ENCODE peak calls at places on chromosomes 7 and 10, in five cellular contexts. I is NB4, N is AG09319, V is B cell, E is GM12865. M is an unnamed sample.

GRCh38 chr10:19412531-19412930 is 363.9 kb downstream of the MALRD1 start:
- DNase-seq in I (peak; percentile 10), N (no peak), V (no peak), E (peak; percentile 0), M (peak; percentile 4)

GRCh38 chr10:52314007-52314821 is at the start of gene DKK1:
- DNase-seq in I (no peak), N (peak; percentile 43), V (no peak), E (peak; percentile 39), M (peak; percentile 49)

GRCh38 chr7:137418841-137419240 is 75.3 kb upstream of the PTN start:
- DNase-seq in I (no peak), N (no peak), V (no peak), E (no peak), M (no peak)

GRCh38 chr10:99551158-99551557 is 18.4 kb downstream of the NKX2-3 start:
- DNase-seq in I (peak; percentile 28), N (peak; percentile 8), V (no peak), E (peak; percentile 37), M (no peak)

GRCh38 chr10:33749809-33750208 is 415.3 kb upstream of the NRP1 start:
- DNase-seq in I (no peak), N (no peak), V (no peak), E (no peak), M (no peak)

GRCh38 chr7:98400538-98401427 is at the start of gene BAIAP2L1:
- DNase-seq in I (peak; percentile 40), N (peak; percentile 34), V (peak; percentile 83), E (peak; percentile 95), M (no peak)

GRCh38 chr10:6917125-6917524 is 337.0 kb upstream of the PRKCQ start:
- DNase-seq in I (peak; percentile 46), N (no peak), V (no peak), E (no peak), M (no peak)

GRCh38 chr10:3090388-3090787 is 23.0 kb downstream of the PFKP start:
- DNase-seq in I (no peak), N (no peak), V (no peak), E (no peak), M (no peak)

GRCh38 chr10:4234661-4235060 is 449.7 kb upstream of the KLF6 start:
- DNase-seq in I (peak; percentile 94), N (no peak), V (no peak), E (peak; percentile 2), M (no peak)
- TF ChIP-seq CTCF in I (peak; percentile 17), N (no peak), V (no peak), E (no peak), M (no peak)

GRCh38 chr10:93138113-93138870 is 64.6 kb downstream of the CYP26A1 start:
- DNase-seq in I (no peak), N (no peak), V (no peak), E (no peak), M (no peak)

GRCh38 chr10:93143286-93143685 is 69.6 kb downstream of the CYP26A1 start:
- DNase-seq in I (no peak), N (no peak), V (no peak), E (no peak), M (no peak)

GRCh38 chr10:93146336-93146735 is 72.6 kb downstream of the CYP26A1 start:
- DNase-seq in I (no peak), N (no peak), V (no peak), E (no peak), M (no peak)

GRCh38 chr10:93139059-93139658 is 65.5 kb downstream of the CYP26A1 start:
- DNase-seq in I (peak; percentile 10), N (no peak), V (no peak), E (no peak), M (no peak)

GRCh38 chr10:93142534-93142933 is 68.8 kb downstream of the CYP26A1 start:
- DNase-seq in I (no peak), N (no peak), V (no peak), E (no peak), M (no peak)
- TF ChIP-seq CTCF in I (peak; percentile 28), N (no peak), V (no peak), E (no peak), M (no peak)

DNA sequence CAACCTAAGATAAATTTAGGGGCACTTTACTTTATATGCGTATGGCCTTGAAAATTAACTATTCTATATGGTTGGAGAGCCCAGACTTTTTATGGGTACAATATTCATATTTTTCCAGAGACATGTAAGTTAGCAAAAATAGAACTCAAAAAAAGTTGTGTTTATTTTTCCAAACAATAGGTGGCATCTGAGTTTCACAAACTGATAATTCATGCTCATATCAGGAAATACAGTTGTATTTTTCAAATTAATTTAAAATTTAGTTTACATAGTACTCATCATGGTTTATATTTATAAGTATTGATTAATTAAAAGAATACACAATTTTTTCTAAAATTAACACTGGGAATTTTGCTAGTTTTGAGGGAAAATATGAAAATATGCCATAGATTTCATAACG is 34.6 kb downstream of the ANKRD7 start:
- DNase-seq in I (peak; percentile 56), N (no peak), V (no peak), E (no peak), M (no peak)
- TF ChIP-seq CTCF in I (no peak), N (no peak), V (peak; percentile 16), E (no peak), M (no peak)

DNA sequence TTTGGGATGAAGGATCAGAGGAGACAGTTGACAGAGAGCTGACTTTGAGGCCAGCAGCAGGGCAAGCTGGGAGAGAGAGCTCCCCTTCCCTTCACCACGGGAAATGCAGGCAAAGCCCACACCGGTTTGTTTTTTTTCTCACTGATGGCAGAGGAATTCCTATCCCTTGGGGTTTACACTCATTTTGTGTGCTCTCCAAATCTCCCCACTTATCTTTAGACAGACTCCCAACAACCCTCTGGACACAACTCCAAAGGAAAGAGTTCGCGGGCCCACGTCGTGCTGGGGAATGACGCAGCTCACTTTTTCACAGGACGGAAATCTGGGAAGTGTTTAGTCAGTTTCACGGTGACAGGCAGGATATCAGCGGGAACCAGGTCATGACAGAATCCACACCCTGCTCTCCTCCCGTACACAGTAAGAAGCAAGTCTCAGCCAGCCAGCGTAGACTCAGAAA is 68.3 kb upstream of the FAM171A1 start:
- DNase-seq in I (no peak), N (no peak), V (no peak), E (no peak), M (no peak)
- TF ChIP-seq CTCF in I (no peak), N (peak; percentile 54), V (no peak), E (no peak), M (peak; percentile 53)

GRCh38 chr10:104197364-104197763 is 34.8 kb downstream of the CFAP43 start:
- DNase-seq in I (no peak), N (no peak), V (no peak), E (no peak), M (peak; percentile 12)
- TF ChIP-seq CTCF in I (no peak), N (no peak), V (no peak), E (no peak), M (no peak)

DNA sequence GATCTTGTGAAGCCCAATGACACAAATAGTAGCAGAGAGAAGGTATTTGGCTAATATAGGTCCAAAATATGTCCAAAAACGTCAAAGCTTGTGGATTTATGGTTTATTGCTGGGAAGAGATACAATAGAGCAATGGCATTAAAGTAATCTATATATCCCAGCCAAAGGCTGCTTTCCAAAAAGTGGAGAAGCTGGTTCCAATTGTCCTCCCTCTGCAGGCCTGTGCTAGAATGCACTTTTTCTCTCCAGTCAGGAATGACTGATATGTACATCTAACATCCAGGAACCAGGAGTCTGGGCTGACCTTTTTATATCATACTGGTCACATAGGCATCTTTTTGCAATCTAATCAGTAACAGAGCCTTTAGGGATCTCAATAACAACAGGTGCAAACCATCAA is 167.1 kb upstream of the FAM3C start:
- DNase-seq in I (no peak), N (no peak), V (no peak), E (no peak), M (no peak)
- TF ChIP-seq CTCF in I (no peak), N (peak; percentile 19), V (no peak), E (no peak), M (peak; percentile 21)